ENCODE peak calls at places on chromosomes 16 and 17, in nine cellular contexts. J, S, H, L, T, I, D, Y and E are unnamed samples. For H3K4me1 and H3K9me3, the result is how much of the 10 kb centered on the place peaks cover.

GRCh38 chr17:17079761-17080160 is 37.5 kb downstream of the MPRIP start:
- DNase-seq in J (no peak), S (no peak), H (peak), L (peak), T (peak), I (no peak), D (peak), Y (no peak), E (peak)

GRCh38 chr16:9647981-9648701 is 534.1 kb downstream of the GRIN2A start:
- DNase-seq in J (no peak), S (no peak), H (no peak), L (no peak), T (no peak), I (peak), D (peak), Y (no peak), E (no peak)

GRCh38 chr17:8581002-8581658 is 49.4 kb downstream of the MYH10 start:
- DNase-seq in J (no peak), S (no peak), H (no peak), L (no peak), T (no peak), I (no peak), D (no peak), Y (no peak), E (no peak)

GRCh38 chr16:1839554-1839953 is 12.5 kb downstream of the FAHD1 start:
- DNase-seq in J (peak), S (no peak), H (no peak), L (no peak), T (no peak), I (no peak), D (no peak), Y (no peak), E (no peak)

GRCh38 chr17:27649929-27650328 is 18.9 kb downstream of the LGALS9 start:
- DNase-seq in J (no peak), S (no peak), H (peak), L (no peak), T (no peak), I (peak), D (peak), Y (no peak), E (peak)

GRCh38 chr16:22614271-22614947 is 103.7 kb downstream of the NPIPB5 start:
- DNase-seq in J (no peak), S (no peak), H (no peak), L (no peak), T (no peak), I (no peak), D (peak), Y (peak), E (no peak)

GRCh38 chr16:75648265-75649076 is 898 bp downstream of the TERF2IP start:
- DNase-seq in J (peak), S (peak), H (peak), L (peak), T (peak), I (peak), D (peak), Y (peak), E (peak)

GRCh38 chr16:86219655-86220445 is 290.5 kb upstream of the FOXF1 start:
- DNase-seq in J (peak), S (no peak), H (no peak), L (no peak), T (no peak), I (no peak), D (no peak), Y (no peak), E (no peak)

GRCh38 chr17:74212262-74212912 is 984 bp upstream of the TTYH2 start:
- DNase-seq in J (peak), S (no peak), H (peak), L (no peak), T (no peak), I (no peak), D (peak), Y (no peak), E (peak)

GRCh38 chr17:36892112-36892838 is 45.0 kb upstream of the LHX1 start:
- DNase-seq in J (no peak), S (peak), H (no peak), L (no peak), T (no peak), I (no peak), D (peak), Y (no peak), E (no peak)

GRCh38 chr17:71441098-71441497 is 679.7 kb upstream of the SOX9 start:
- DNase-seq in J (peak), S (peak), H (no peak), L (no peak), T (no peak), I (no peak), D (no peak), Y (no peak), E (peak)

GRCh38 chr16:30805370-30806169 is 18.6 kb upstream of the ZNF629 start:
- DNase-seq in J (peak), S (peak), H (peak), L (peak), T (peak), I (peak), D (peak), Y (peak), E (peak)

GRCh38 chr16:65212791-65213190 is 90.9 kb upstream of the CDH11 start:
- DNase-seq in J (no peak), S (no peak), H (no peak), L (no peak), T (no peak), I (no peak), D (no peak), Y (no peak), E (no peak)

GRCh38 chr17:34275881-34276280 is 5.9 kb downstream of the CCL7 start:
- DNase-seq in J (peak), S (no peak), H (no peak), L (no peak), T (no peak), I (no peak), D (no peak), Y (no peak), E (peak)

DNA sequence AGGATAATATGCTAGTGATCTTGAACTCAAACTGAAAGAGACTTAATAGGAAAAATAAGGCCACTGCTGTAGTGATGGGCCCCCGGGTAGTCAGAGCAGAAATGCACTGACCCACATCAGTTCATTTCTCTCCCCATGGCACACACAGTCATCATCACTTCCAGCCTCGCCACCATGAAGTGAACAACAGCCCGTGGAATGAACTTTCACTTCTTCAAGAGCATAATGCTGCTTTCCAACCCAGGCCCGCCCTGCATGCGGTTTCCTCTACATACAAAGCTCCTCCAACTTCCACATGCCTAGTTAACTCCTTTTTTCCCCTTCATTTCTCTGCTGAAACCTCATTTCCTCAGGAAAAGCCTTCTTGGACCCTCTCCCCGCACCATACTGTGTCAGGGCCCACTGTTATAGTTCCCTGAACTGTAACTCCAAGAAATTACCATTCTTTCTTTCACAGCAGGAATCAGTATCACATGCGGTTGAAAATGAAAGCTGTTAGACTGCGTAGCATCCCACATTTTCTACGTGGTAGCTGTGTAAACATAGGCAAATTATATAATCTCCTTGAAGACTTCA is 65.8 kb upstream of the SMIM36 start:
- DNase-seq in J (peak), S (no peak), H (peak), L (peak), T (no peak), I (peak), D (peak), Y (peak), E (peak)
- H3K4me1 ChIP-seq in J (under half), S (under half), H (under half), L (under half), T (under half), I (under half), D (under half), Y (under half), E (under half)

GRCh38 chr16:34743115-34743514 is 1283.7 kb downstream of the TP53TG3F start:
- DNase-seq in J (no peak), S (no peak), H (no peak), L (no peak), T (no peak), I (no peak), D (no peak), Y (no peak), E (no peak)
- H3K9me3 ChIP-seq in J (half or more), S (half or more), H (half or more), L (under half), T (under half), I (under half), D (under half), Y (under half), E (under half)

DNA sequence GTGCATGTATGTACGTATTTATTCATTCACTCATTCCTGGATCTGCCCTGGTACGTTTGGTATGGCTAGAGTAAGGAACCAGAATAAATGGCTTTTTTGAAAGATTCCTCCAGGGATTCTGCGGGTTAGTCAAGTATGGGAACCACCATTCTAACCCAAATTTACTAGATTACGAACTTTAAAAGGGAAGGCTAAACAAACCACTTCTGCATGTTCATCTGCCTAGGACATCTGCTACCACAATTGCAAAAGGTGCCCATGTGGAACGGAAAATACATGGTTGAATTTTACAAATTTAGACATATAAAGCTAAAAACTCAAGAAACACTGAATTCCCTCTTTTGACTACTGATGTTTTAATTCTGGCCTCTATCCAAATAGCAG is 22.1 kb downstream of the CYTH1 start:
- DNase-seq in J (no peak), S (no peak), H (no peak), L (no peak), T (no peak), I (no peak), D (no peak), Y (no peak), E (no peak)
- H3K27ac ChIP-seq in J (no peak), S (no peak), H (no peak), L (no peak), T (peak), I (no peak), D (no peak), Y (peak), E (no peak)

DNA sequence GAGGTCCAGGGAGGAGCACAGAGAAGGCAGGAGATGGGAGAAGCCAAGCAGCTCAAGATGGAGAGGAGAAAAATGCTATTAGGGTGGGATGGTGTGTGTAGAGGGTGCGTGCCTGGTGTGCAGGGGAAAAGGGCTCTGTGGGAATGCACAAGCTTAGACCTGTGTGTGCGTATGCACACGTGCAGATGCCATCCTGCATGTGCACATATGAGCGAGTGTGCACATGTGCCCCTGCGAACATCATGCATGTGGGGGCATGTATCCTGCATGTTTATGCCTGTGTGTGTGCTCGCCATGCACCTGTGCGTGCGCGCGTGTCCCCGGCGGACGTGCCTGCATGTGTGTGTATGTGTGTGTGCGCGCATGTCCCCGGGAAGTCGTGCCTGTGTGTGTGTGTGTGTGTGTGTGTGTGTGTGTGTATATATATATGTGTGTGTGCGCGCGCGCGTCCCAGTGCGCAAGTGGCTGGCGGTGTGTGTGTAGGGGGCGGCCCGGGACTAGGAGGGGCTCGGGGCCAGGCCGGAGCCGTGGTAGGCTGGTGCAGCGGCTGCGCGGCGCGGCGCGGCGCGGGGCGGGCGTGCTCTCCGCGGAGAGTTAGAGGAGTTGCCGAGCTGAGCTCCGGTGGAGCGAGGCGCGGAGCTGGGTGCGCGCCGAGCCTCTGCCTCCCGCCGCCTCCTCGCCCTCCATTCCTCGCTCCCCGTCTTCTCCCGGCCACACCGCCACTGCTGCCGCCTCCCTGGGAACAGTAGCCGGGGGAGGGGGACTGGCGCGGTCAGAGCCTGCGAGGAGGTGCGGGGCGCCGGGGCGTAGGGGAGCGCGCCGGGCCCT is at the start of gene KCNJ12:
- DNase-seq in J (no peak), S (no peak), H (peak), L (no peak), T (no peak), I (no peak), D (no peak), Y (no peak), E (no peak)
- H3K4me1 ChIP-seq in J (under half), S (under half), H (under half), L (under half), T (under half), I (under half), D (under half), Y (under half), E (under half)

GRCh38 chr17:5183410-5183793 is 8.3 kb downstream of the ZNF594 start:
- DNase-seq in J (no peak), S (no peak), H (no peak), L (no peak), T (no peak), I (no peak), D (no peak), Y (no peak), E (no peak)

GRCh38 chr17:5184284-5184683 is 7.4 kb downstream of the ZNF594 start:
- DNase-seq in J (no peak), S (no peak), H (no peak), L (no peak), T (no peak), I (no peak), D (no peak), Y (no peak), E (no peak)

GRCh38 chr17:5179003-5179402 is 12.7 kb downstream of the ZNF594 start:
- DNase-seq in J (no peak), S (no peak), H (no peak), L (no peak), T (no peak), I (no peak), D (no peak), Y (no peak), E (no peak)

GRCh38 chr17:5181509-5182305 is 10.0 kb downstream of the ZNF594 start:
- DNase-seq in J (no peak), S (no peak), H (no peak), L (no peak), T (no peak), I (no peak), D (no peak), Y (no peak), E (no peak)

DNA sequence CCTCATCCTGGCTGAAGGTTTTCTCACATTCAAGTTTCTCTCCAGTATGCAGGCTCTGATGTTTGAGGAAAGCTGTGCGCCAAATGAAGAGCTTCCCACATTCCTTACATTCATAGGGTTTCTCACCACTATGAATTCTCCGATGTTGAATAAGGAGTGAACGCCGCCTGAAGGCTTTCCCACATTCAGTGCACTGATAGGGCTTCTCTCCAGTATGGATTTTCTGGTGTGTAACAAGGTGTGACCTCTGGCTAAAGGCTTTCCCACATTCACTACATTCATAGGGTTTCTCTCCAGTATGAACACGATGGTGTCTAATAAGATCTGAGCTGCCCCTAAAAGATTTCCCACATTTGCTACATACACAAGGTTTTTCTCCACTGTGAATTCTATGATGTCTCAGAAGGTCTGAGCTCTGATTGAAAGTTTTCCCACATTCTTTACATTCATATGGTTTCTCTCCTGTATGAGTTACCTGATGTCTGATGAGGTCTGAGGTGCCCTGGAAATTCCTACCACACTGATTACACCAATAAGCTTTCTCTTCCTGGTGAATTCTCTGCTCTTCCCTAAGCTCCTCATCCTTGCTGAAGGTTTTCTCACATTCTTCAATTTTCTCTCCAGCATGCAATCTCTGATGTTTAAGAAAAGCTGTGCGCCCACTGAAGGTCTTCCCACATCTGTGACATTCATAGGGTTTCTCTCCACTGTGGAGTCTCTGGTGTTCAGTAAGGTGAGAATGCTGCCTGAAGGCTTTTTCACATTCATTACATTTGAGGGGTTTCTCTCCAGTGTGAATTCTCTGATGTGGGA is 8.9 kb downstream of the ZNF594 start:
- DNase-seq in J (no peak), S (no peak), H (no peak), L (no peak), T (no peak), I (no peak), D (no peak), Y (no peak), E (no peak)
- H3K9me3 ChIP-seq in J (half or more), S (half or more), H (half or more), L (under half), T (under half), I (under half), D (under half), Y (half or more), E (half or more)

GRCh38 chr17:68909066-68909465 is 46.1 kb downstream of the ABCA8 start:
- DNase-seq in J (peak), S (peak), H (no peak), L (peak), T (peak), I (peak), D (peak), Y (peak), E (peak)
- H3K27ac ChIP-seq in J (peak), S (peak), H (peak), L (peak), T (peak), I (peak), D (no peak), Y (peak), E (peak)

GRCh38 chr16:56776562-56776961 is 46.6 kb downstream of the NUP93 start:
- DNase-seq in J (no peak), S (no peak), H (peak), L (peak), T (peak), I (no peak), D (peak), Y (no peak), E (no peak)
- H3K4me1 ChIP-seq in J (under half), S (under half), H (under half), L (under half), T (under half), I (under half), D (under half), Y (under half), E (under half)